ENCODE peak calls at places on chromosomes 11 and 22, in nine cellular contexts. P is M059J; C is KBM-7; B is neural crest cell; F is RWPE1; X is CD4-positive, alpha-beta memory T cell; G is progenitor cell of endocrine pancreas; I is HEK293T; W is GM03348. H is an unnamed sample.

GRCh38 chr22:37218771-37219411 is 6.6 kb upstream of the SSTR3 start:
- DNase-seq in P (no peak), C (peak), B (no peak), F (no peak), X (peak), G (no peak), I (no peak), W (no peak), H (peak)

GRCh38 chr11:61489833-61490585 is 18.5 kb upstream of the LRRC10B start:
- DNase-seq in P (peak), C (no peak), B (no peak), F (no peak), X (no peak), G (no peak), I (no peak), W (peak), H (no peak)

GRCh38 chr11:9302448-9302847 is 11.9 kb downstream of the TMEM41B start:
- DNase-seq in P (no peak), C (no peak), B (no peak), F (no peak), X (no peak), G (no peak), I (no peak), W (peak), H (no peak)

GRCh38 chr11:15213471-15214231 is 98.9 kb downstream of the INSC start:
- DNase-seq in P (no peak), C (no peak), B (no peak), F (no peak), X (no peak), G (no peak), I (no peak), W (no peak), H (no peak)

GRCh38 chr22:37777122-37777687 is 30.5 kb upstream of the GCAT start:
- DNase-seq in P (peak), C (no peak), B (no peak), F (peak), X (no peak), G (no peak), I (no peak), W (peak), H (peak)

GRCh38 chr11:129077191-129077590 is 114.9 kb downstream of the ARHGAP32 start:
- DNase-seq in P (peak), C (no peak), B (no peak), F (no peak), X (no peak), G (no peak), I (no peak), W (no peak), H (no peak)

GRCh38 chr11:68659158-68659921 is 25.0 kb upstream of the GAL start:
- DNase-seq in P (peak), C (peak), B (no peak), F (peak), X (no peak), G (no peak), I (peak), W (peak), H (no peak)

GRCh38 chr22:45975266-45976161 is 1.4 kb downstream of the WNT7B start:
- DNase-seq in P (no peak), C (no peak), B (no peak), F (peak), X (no peak), G (no peak), I (no peak), W (no peak), H (no peak)

GRCh38 chr22:41620646-41621098 is at the start of gene DESI1:
- DNase-seq in P (no peak), C (no peak), B (no peak), F (no peak), X (no peak), G (no peak), I (peak), W (no peak), H (peak)

GRCh38 chr11:46348986-46349401 is 1.7 kb downstream of the DGKZ start:
- DNase-seq in P (no peak), C (peak), B (no peak), F (no peak), X (peak), G (no peak), I (no peak), W (no peak), H (peak)

GRCh38 chr11:831132-831864 is 1.5 kb upstream of the CD151 start:
- DNase-seq in P (peak), C (no peak), B (no peak), F (no peak), X (no peak), G (no peak), I (no peak), W (no peak), H (peak)

GRCh38 chr11:70882716-70883085 is 369.7 kb downstream of the SHANK2 start:
- DNase-seq in P (no peak), C (no peak), B (no peak), F (no peak), X (no peak), G (no peak), I (no peak), W (no peak), H (no peak)

GRCh38 chr11:92865352-92865751 is 104.1 kb upstream of the MTNR1B start:
- DNase-seq in P (peak), C (no peak), B (no peak), F (no peak), X (no peak), G (no peak), I (no peak), W (peak), H (no peak)

GRCh38 chr11:34204396-34205279 is 99.2 kb downstream of the NAT10 start:
- DNase-seq in P (peak), C (no peak), B (no peak), F (peak), X (no peak), G (no peak), I (no peak), W (no peak), H (no peak)

GRCh38 chr11:128715691-128716153 is 21.9 kb downstream of the FLI1 start:
- DNase-seq in P (peak), C (no peak), B (no peak), F (no peak), X (no peak), G (no peak), I (no peak), W (peak), H (no peak)

GRCh38 chr11:132234878-132235277 is 864.5 kb downstream of the NTM start:
- DNase-seq in P (peak), C (no peak), B (no peak), F (no peak), X (no peak), G (no peak), I (no peak), W (peak), H (no peak)

GRCh38 chr22:32142600-32142999 is 16.5 kb downstream of the C22orf42 start:
- DNase-seq in P (no peak), C (no peak), B (no peak), F (no peak), X (no peak), G (no peak), I (no peak), W (no peak), H (no peak)

GRCh38 chr11:87338046-87338639 is 300.4 kb downstream of the TMEM135 start:
- DNase-seq in P (no peak), C (no peak), B (no peak), F (no peak), X (no peak), G (no peak), I (no peak), W (no peak), H (no peak)

GRCh38 chr11:130894322-130895025 is 21.8 kb downstream of the SNX19 start:
- DNase-seq in P (peak), C (peak), B (peak), F (peak), X (peak), G (peak), I (peak), W (peak), H (peak)

GRCh38 chr11:18046116-18046777 is at the start of gene TPH1:
- DNase-seq in P (peak), C (no peak), B (peak), F (peak), X (no peak), G (peak), I (no peak), W (peak), H (no peak)

GRCh38 chr22:21074092-21074715 is 28.5 kb downstream of the LRRC74B start:
- DNase-seq in P (peak), C (peak), B (no peak), F (peak), X (no peak), G (no peak), I (no peak), W (peak), H (no peak)

GRCh38 chr11:32071811-32072210 is 19.1 kb upstream of the RCN1 start:
- DNase-seq in P (peak), C (no peak), B (no peak), F (peak), X (no peak), G (no peak), I (peak), W (peak), H (no peak)

GRCh38 chr22:22201185-22201924 is 43.2 kb upstream of the VPREB1 start:
- DNase-seq in P (peak), C (peak), B (no peak), F (peak), X (no peak), G (no peak), I (peak), W (peak), H (peak)

GRCh38 chr11:94519478-94520084 is 7.3 kb downstream of the C11orf97 start:
- DNase-seq in P (peak), C (peak), B (no peak), F (peak), X (peak), G (no peak), I (no peak), W (peak), H (peak)

GRCh38 chr11:78138694-78139421 is 568 bp downstream of the ALG8 start:
- DNase-seq in P (peak), C (peak), B (no peak), F (peak), X (no peak), G (no peak), I (peak), W (peak), H (peak)

GRCh38 chr11:8285796-8286195 is 22.1 kb upstream of the LMO1 start:
- DNase-seq in P (no peak), C (no peak), B (no peak), F (no peak), X (no peak), G (no peak), I (no peak), W (no peak), H (no peak)

GRCh38 chr11:587978-588380 is 11.7 kb downstream of the PHRF1 start:
- DNase-seq in P (peak), C (peak), B (no peak), F (no peak), X (peak), G (no peak), I (no peak), W (peak), H (no peak)

GRCh38 chr11:116582621-116583020 is 190.2 kb downstream of the BUD13 start:
- DNase-seq in P (no peak), C (no peak), B (no peak), F (no peak), X (no peak), G (no peak), I (no peak), W (no peak), H (no peak)

GRCh38 chr11:88315981-88316441 is 21.5 kb downstream of the CTSC start:
- DNase-seq in P (peak), C (no peak), B (no peak), F (no peak), X (no peak), G (no peak), I (no peak), W (no peak), H (no peak)

GRCh38 chr11:94773842-94774241 is 5.7 kb downstream of the AMOTL1 start:
- DNase-seq in P (no peak), C (no peak), B (no peak), F (no peak), X (no peak), G (no peak), I (no peak), W (no peak), H (no peak)

GRCh38 chr11:61532136-61533038 is 23.8 kb downstream of the LRRC10B start:
- DNase-seq in P (peak), C (peak), B (peak), F (peak), X (peak), G (peak), I (peak), W (peak), H (peak)

GRCh38 chr11:118530180-118530682 is 761 bp upstream of the TMEM25 start:
- DNase-seq in P (peak), C (no peak), B (no peak), F (peak), X (peak), G (no peak), I (no peak), W (no peak), H (no peak)

GRCh38 chr11:8011981-8012444 is 24.9 kb downstream of the EIF3F start:
- DNase-seq in P (peak), C (no peak), B (no peak), F (no peak), X (no peak), G (no peak), I (no peak), W (peak), H (no peak)

GRCh38 chr22:46467006-46467405 is 70.4 kb downstream of the CELSR1 start:
- DNase-seq in P (no peak), C (no peak), B (no peak), F (no peak), X (no peak), G (no peak), I (no peak), W (peak), H (no peak)

H was measured in Karpas-422.